ENCODE peak calls at places on chromosomes 3 and 15, in six cellular contexts. A is uterus, O is right cardiac atrium, P is AG09309, D is MG63, L is fibroblast of lung. N is an unnamed sample.

GRCh38 chr3:107855710-107856109 is 235.1 kb downstream of the CD47 start:
- DNase-seq in A (no peak), O (no peak), P (no peak), D (no peak), L (peak), N (no peak)

GRCh38 chr3:121153851-121154250 is 245.8 kb downstream of the STXBP5L start:
- DNase-seq in A (no peak), O (no peak), P (no peak), D (no peak), L (no peak), N (no peak)

GRCh38 chr15:60520041-60520824 is 41.3 kb upstream of the ICE2 start:
- DNase-seq in A (no peak), O (no peak), P (no peak), D (no peak), L (peak), N (no peak)

GRCh38 chr3:46517016-46517770 is 19.4 kb downstream of the RTP3 start:
- DNase-seq in A (no peak), O (no peak), P (peak), D (peak), L (peak), N (peak)

GRCh38 chr3:158991146-158991705 is 189.4 kb downstream of the MFSD1 start:
- DNase-seq in A (no peak), O (no peak), P (no peak), D (no peak), L (no peak), N (no peak)

GRCh38 chr15:65829150-65829764 is 37.2 kb upstream of the DENND4A start:
- DNase-seq in A (no peak), O (no peak), P (no peak), D (no peak), L (peak), N (no peak)

GRCh38 chr3:177647876-177648275 is 450.6 kb upstream of the TBL1XR1 start:
- DNase-seq in A (no peak), O (no peak), P (no peak), D (no peak), L (no peak), N (no peak)

GRCh38 chr3:172289583-172289982 is 158.7 kb downstream of the GHSR start:
- DNase-seq in A (peak), O (peak), P (no peak), D (no peak), L (no peak), N (no peak)

GRCh38 chr3:51828297-51828696 is 33.1 kb upstream of the IQCF2 start:
- DNase-seq in A (no peak), O (no peak), P (no peak), D (no peak), L (no peak), N (no peak)

GRCh38 chr3:152222327-152222726 is 46.4 kb upstream of the MBNL1 start:
- DNase-seq in A (no peak), O (no peak), P (peak), D (no peak), L (peak), N (no peak)

GRCh38 chr3:55180936-55181535 is 253.2 kb upstream of the LRTM1 start:
- DNase-seq in A (no peak), O (no peak), P (no peak), D (no peak), L (no peak), N (no peak)

GRCh38 chr3:64441861-64442260 is 216.6 kb upstream of the PRICKLE2 start:
- DNase-seq in A (no peak), O (no peak), P (no peak), D (no peak), L (no peak), N (no peak)

GRCh38 chr3:185176756-185177359 is 24.0 kb upstream of the C3orf70 start:
- DNase-seq in A (peak), O (no peak), P (no peak), D (peak), L (peak), N (no peak)

GRCh38 chr3:31693346-31693745 is 160.6 kb downstream of the STT3B start:
- DNase-seq in A (no peak), O (no peak), P (no peak), D (no peak), L (no peak), N (no peak)

GRCh38 chr3:189108735-189109134 is 63.0 kb upstream of the TPRG1 start:
- DNase-seq in A (no peak), O (no peak), P (no peak), D (no peak), L (no peak), N (no peak)

GRCh38 chr3:128123231-128123537 is 428 bp downstream of the RUVBL1 start:
- DNase-seq in A (no peak), O (no peak), P (no peak), D (no peak), L (no peak), N (no peak)

GRCh38 chr3:54954516-54954915 is 26.7 kb upstream of the LRTM1 start:
- DNase-seq in A (no peak), O (no peak), P (no peak), D (no peak), L (peak), N (no peak)

GRCh38 chr15:72953306-72953705 is 99.0 kb upstream of the NEO1 start:
- DNase-seq in A (no peak), O (no peak), P (no peak), D (no peak), L (no peak), N (no peak)

GRCh38 chr3:156143136-156143535 is 22.8 kb downstream of the KCNAB1 start:
- DNase-seq in A (no peak), O (no peak), P (no peak), D (no peak), L (no peak), N (no peak)

GRCh38 chr3:30356901-30357753 is 249.3 kb upstream of the TGFBR2 start:
- DNase-seq in A (no peak), O (no peak), P (no peak), D (peak), L (peak), N (peak)

GRCh38 chr3:191244242-191244867 is 45.3 kb downstream of the OSTN start:
- DNase-seq in A (no peak), O (no peak), P (no peak), D (no peak), L (no peak), N (no peak)

GRCh38 chr15:71802770-71803169 is 7.6 kb upstream of the NR2E3 start:
- DNase-seq in A (no peak), O (no peak), P (no peak), D (peak), L (no peak), N (no peak)

GRCh38 chr15:41207687-41208448 is 22.7 kb downstream of the EXD1 start:
- DNase-seq in A (no peak), O (no peak), P (peak), D (peak), L (peak), N (no peak)

GRCh38 chr3:73512095-73512494 is 112.6 kb downstream of the PDZRN3 start:
- DNase-seq in A (peak), O (no peak), P (no peak), D (no peak), L (no peak), N (no peak)

GRCh38 chr3:174581551-174581950 is 277.6 kb upstream of the NAALADL2 start:
- DNase-seq in A (no peak), O (no peak), P (no peak), D (no peak), L (no peak), N (no peak)

GRCh38 chr3:142618917-142619401 is 22.8 kb downstream of the PLS1 start:
- DNase-seq in A (no peak), O (no peak), P (no peak), D (no peak), L (peak), N (no peak)

GRCh38 chr3:129881261-129881660 is 12.2 kb downstream of the TMCC1 start:
- DNase-seq in A (no peak), O (no peak), P (no peak), D (no peak), L (no peak), N (no peak)

GRCh38 chr15:48385431-48385830 is 54.2 kb downstream of the DUT start:
- DNase-seq in A (no peak), O (no peak), P (peak), D (peak), L (peak), N (peak)

GRCh38 chr15:77455696-77456293 is 35.1 kb downstream of the HMG20A start:
- DNase-seq in A (no peak), O (no peak), P (peak), D (peak), L (peak), N (peak)

GRCh38 chr3:189410522-189410921 is 220.7 kb upstream of the TP63 start:
- DNase-seq in A (no peak), O (no peak), P (no peak), D (no peak), L (no peak), N (no peak)

GRCh38 chr3:190210608-190211007 is 89.9 kb upstream of the P3H2 start:
- DNase-seq in A (no peak), O (no peak), P (no peak), D (no peak), L (no peak), N (no peak)

GRCh38 chr3:124814620-124815421 is 72.3 kb downstream of the ITGB5 start:
- DNase-seq in A (no peak), O (no peak), P (no peak), D (no peak), L (no peak), N (no peak)

GRCh38 chr3:186095584-186096061 is 13.3 kb downstream of the ETV5 start:
- DNase-seq in A (no peak), O (peak), P (no peak), D (no peak), L (no peak), N (no peak)

GRCh38 chr3:61734980-61735731 is 173.8 kb downstream of the PTPRG start:
- DNase-seq in A (no peak), O (no peak), P (no peak), D (no peak), L (no peak), N (no peak)

GRCh38 chr3:155158361-155159037 is 78.4 kb downstream of the MME start:
- DNase-seq in A (no peak), O (no peak), P (no peak), D (no peak), L (no peak), N (no peak)

DNA sequence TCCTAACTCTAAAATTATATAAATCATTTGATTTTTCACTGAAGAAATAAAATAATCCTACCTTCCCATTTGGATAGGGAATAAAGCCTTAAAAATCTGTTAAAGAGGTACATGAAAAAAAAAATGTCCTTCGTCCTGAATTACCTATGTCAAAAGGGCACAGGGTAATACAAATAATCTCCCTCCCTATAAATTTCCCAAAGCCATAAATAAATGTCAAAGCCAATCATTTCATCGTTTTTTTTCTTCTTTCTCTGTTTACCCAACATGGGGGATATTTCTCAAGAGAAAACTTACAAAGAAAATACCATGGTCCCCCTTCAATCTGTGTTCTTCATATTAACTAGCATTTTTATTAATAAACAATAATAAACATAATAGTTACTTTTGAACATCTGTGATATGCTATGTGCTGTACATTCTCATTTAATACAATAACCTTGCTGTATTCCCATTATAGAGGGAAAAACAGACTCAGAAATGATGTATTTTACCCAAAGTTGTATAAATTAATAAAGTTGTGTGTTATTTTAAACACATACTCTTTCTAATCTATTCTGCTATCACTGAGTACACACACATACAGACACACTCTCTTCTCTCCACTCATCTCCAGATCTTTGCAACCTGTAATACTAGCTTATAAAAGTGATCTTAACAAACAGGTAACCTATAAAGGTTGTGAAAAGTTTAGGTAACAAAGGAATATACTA is 910 bp upstream of the ANKRD28 start:
- DNase-seq in A (no peak), O (no peak), P (no peak), D (no peak), L (no peak), N (no peak)
- H3K4me3 ChIP-seq in A (no peak), O (no peak), P (no peak), D (peak), L (no peak), N (no peak)

GRCh38 chr15:47184003-47184404 is 533.3 kb upstream of the SEMA6D start:
- DNase-seq in A (no peak), O (peak), P (no peak), D (no peak), L (no peak), N (no peak)
- H3K4me3 ChIP-seq in A (peak), O (peak), P (peak), D (peak), L (peak), N (peak)

DNA sequence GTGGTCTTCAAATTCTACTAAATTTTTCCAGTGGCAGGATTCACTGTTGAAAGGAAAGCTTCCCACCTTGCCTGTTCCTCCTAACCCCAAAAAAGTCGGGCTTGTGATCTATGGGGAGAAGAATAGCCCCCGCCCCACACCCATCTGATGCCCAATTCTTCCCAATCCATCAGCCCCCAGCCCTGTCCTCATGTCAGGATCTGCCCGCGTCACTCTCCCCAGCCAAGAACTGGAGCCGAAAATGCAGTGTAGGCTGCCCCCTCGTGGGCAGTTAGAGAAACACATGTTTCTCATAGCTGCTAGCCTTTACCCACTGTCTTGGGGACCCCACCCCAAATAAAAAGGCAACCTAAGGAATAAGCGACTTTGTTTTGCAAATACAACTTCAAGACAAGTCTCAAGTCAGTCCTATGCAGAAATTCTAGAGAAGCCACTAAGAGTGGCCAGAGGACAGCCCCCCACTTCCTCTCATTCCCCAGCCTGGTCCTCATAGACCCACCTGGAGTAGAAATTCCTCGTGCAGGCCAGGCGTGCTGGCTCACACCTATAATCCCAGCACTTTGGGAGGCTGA is 13.0 kb upstream of the CSK start:
- DNase-seq in A (peak), O (peak), P (no peak), D (peak), L (peak), N (no peak)
- H3K4me3 ChIP-seq in A (no peak), O (no peak), P (no peak), D (no peak), L (no peak), N (peak)

GRCh38 chr15:69973102-69973714 is 124.5 kb downstream of the TLE3 start:
- DNase-seq in A (no peak), O (no peak), P (no peak), D (peak), L (peak), N (no peak)
- H3K4me3 ChIP-seq in A (no peak), O (no peak), P (no peak), D (no peak), L (no peak), N (no peak)

GRCh38 chr15:36931434-36931833 is 168.9 kb downstream of the MEIS2 start:
- DNase-seq in A (no peak), O (no peak), P (no peak), D (no peak), L (no peak), N (no peak)

GRCh38 chr15:36924076-36924475 is 176.3 kb downstream of the MEIS2 start:
- DNase-seq in A (no peak), O (no peak), P (no peak), D (no peak), L (no peak), N (no peak)

GRCh38 chr15:36926422-36926815 is 173.9 kb downstream of the MEIS2 start:
- DNase-seq in A (no peak), O (no peak), P (no peak), D (no peak), L (no peak), N (no peak)

GRCh38 chr15:36921484-36922091 is 178.8 kb downstream of the MEIS2 start:
- DNase-seq in A (no peak), O (no peak), P (no peak), D (no peak), L (no peak), N (no peak)

DNA sequence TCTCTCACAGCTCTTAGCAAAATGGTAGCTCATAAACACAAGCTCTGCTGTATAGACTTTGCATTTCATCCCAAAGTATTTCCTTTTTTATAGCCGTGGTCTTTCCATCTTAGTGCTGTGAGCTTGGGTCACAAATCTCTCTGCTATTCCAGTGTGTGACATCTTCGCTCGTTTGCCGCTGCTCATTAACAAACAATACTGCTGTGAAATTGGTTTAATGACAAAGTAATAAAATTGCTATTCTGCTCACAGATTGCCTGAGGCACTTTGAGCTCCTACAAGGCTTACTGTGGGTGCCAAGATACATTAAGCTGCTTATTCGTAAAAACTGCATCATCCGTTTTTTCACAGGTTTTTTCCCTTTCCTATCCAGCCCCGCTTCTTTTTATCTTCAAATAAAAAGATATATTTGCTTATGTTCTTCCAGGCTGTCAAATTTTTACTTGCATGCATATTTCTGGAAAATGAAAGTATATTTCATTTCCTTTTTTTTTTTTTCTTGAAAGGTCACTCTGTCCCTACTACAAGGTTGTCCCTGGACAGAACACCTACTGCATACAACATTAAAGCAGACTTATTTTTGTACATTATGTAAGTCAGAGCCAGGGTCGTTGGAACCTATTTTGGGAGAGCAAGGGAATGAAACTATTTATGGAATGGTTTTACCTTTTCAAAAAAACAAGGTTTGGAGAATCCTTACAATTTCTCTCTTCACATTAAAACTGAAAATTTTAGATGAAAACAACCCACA is 174.5 kb downstream of the MEIS2 start:
- DNase-seq in A (no peak), O (no peak), P (no peak), D (no peak), L (no peak), N (no peak)
- H3K4me3 ChIP-seq in A (no peak), O (no peak), P (no peak), D (no peak), L (no peak), N (no peak)

DNA sequence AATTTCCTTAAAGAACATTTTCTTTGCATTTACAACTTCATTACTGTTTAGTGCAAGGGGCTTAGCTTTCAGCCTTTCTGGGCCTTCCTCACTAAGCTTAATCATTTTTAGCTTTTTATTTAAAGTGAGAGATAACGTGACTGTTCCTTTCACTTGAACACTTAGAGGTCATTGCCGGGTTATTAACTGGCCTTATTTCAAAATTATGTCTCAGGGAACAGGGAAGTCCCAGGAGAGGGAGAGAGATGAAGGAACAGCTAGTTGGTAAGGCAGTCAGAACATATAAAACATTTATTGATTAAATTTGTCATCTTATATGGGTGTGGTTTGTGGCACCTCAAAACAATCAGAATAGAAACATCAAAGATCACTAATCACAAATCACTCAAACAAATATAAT is 268.7 kb downstream of the TIGIT start:
- DNase-seq in A (no peak), O (no peak), P (no peak), D (no peak), L (no peak), N (no peak)
- H3K4me3 ChIP-seq in A (no peak), O (no peak), P (no peak), D (no peak), L (no peak), N (no peak)

N was measured in skeletal muscle cell.